ENCODE peak calls at places on chromosomes 11 and 22, in ten cellular contexts. One of them, this sample, is unnamed.

GRCh38 chr22:33986167-33986771 is 66.0 kb upstream of the LARGE1 start:
- DNase-seq in Panc1: no peak
- DNase-seq in ELF-1: no peak
- DNase-seq in effector memory CD4-positive, alpha-beta T cell: no peak
- DNase-seq in fibroblast of lung: no peak
- DNase-seq in stimulated activated CD8-positive, alpha-beta memory T cell treated with anti-CD3 and anti-CD28 coated beads, Interleukin-15, amount 100 ng/mL, for 4 hours: no peak
- DNase-seq in left colon: no peak
- DNase-seq in PC-3: no peak
- DNase-seq in NCI-H82: no peak
- DNase-seq in left lung: no peak
- DNase-seq in this sample: no peak

GRCh38 chr22:26835929-26836528 is 178.6 kb downstream of the MIAT start:
- DNase-seq in Panc1: peak
- DNase-seq in ELF-1: peak
- DNase-seq in effector memory CD4-positive, alpha-beta T cell: no peak
- DNase-seq in fibroblast of lung: no peak
- DNase-seq in stimulated activated CD8-positive, alpha-beta memory T cell treated with anti-CD3 and anti-CD28 coated beads, Interleukin-15, amount 100 ng/mL, for 4 hours: no peak
- DNase-seq in left colon: no peak
- DNase-seq in PC-3: peak
- DNase-seq in NCI-H82: peak
- DNase-seq in left lung: no peak
- DNase-seq in this sample: peak

GRCh38 chr11:77113382-77114088 is 10.9 kb downstream of the OMP start:
- DNase-seq in Panc1: no peak
- DNase-seq in ELF-1: peak
- DNase-seq in effector memory CD4-positive, alpha-beta T cell: no peak
- DNase-seq in fibroblast of lung: peak
- DNase-seq in stimulated activated CD8-positive, alpha-beta memory T cell treated with anti-CD3 and anti-CD28 coated beads, Interleukin-15, amount 100 ng/mL, for 4 hours: no peak
- DNase-seq in left colon: no peak
- DNase-seq in PC-3: peak
- DNase-seq in NCI-H82: peak
- DNase-seq in left lung: no peak
- DNase-seq in this sample: peak

GRCh38 chr22:26589367-26589844 is 526 bp downstream of the TPST2 start:
- DNase-seq in Panc1: no peak
- DNase-seq in ELF-1: no peak
- DNase-seq in effector memory CD4-positive, alpha-beta T cell: no peak
- DNase-seq in fibroblast of lung: peak
- DNase-seq in stimulated activated CD8-positive, alpha-beta memory T cell treated with anti-CD3 and anti-CD28 coated beads, Interleukin-15, amount 100 ng/mL, for 4 hours: no peak
- DNase-seq in left colon: peak
- DNase-seq in PC-3: peak
- DNase-seq in NCI-H82: no peak
- DNase-seq in left lung: peak
- DNase-seq in this sample: peak

GRCh38 chr11:11960687-11961086 is 47.7 kb downstream of the DKK3 start:
- DNase-seq in Panc1: no peak
- DNase-seq in ELF-1: no peak
- DNase-seq in effector memory CD4-positive, alpha-beta T cell: no peak
- DNase-seq in fibroblast of lung: peak
- DNase-seq in stimulated activated CD8-positive, alpha-beta memory T cell treated with anti-CD3 and anti-CD28 coated beads, Interleukin-15, amount 100 ng/mL, for 4 hours: no peak
- DNase-seq in left colon: no peak
- DNase-seq in PC-3: no peak
- DNase-seq in NCI-H82: no peak
- DNase-seq in left lung: no peak
- DNase-seq in this sample: peak

GRCh38 chr11:108432783-108433182 is 34.5 kb downstream of the C11orf65 start:
- DNase-seq in Panc1: no peak
- DNase-seq in ELF-1: peak
- DNase-seq in effector memory CD4-positive, alpha-beta T cell: no peak
- DNase-seq in fibroblast of lung: peak
- DNase-seq in stimulated activated CD8-positive, alpha-beta memory T cell treated with anti-CD3 and anti-CD28 coated beads, Interleukin-15, amount 100 ng/mL, for 4 hours: no peak
- DNase-seq in left colon: no peak
- DNase-seq in PC-3: peak
- DNase-seq in NCI-H82: no peak
- DNase-seq in left lung: no peak
- DNase-seq in this sample: no peak

GRCh38 chr11:112597290-112597689 is 336.6 kb upstream of the PLET1 start:
- DNase-seq in Panc1: no peak
- DNase-seq in ELF-1: no peak
- DNase-seq in effector memory CD4-positive, alpha-beta T cell: no peak
- DNase-seq in fibroblast of lung: no peak
- DNase-seq in stimulated activated CD8-positive, alpha-beta memory T cell treated with anti-CD3 and anti-CD28 coated beads, Interleukin-15, amount 100 ng/mL, for 4 hours: no peak
- DNase-seq in left colon: no peak
- DNase-seq in PC-3: no peak
- DNase-seq in NCI-H82: no peak
- DNase-seq in left lung: no peak
- DNase-seq in this sample: no peak

GRCh38 chr22:49307870-49308269 is 519.8 kb downstream of the BRD1 start:
- DNase-seq in Panc1: no peak
- DNase-seq in ELF-1: no peak
- DNase-seq in effector memory CD4-positive, alpha-beta T cell: no peak
- DNase-seq in fibroblast of lung: no peak
- DNase-seq in stimulated activated CD8-positive, alpha-beta memory T cell treated with anti-CD3 and anti-CD28 coated beads, Interleukin-15, amount 100 ng/mL, for 4 hours: no peak
- DNase-seq in left colon: peak
- DNase-seq in PC-3: no peak
- DNase-seq in NCI-H82: no peak
- DNase-seq in left lung: peak
- DNase-seq in this sample: no peak

GRCh38 chr11:119787074-119787461 is 58.1 kb upstream of the NECTIN1 start:
- DNase-seq in Panc1: no peak
- DNase-seq in ELF-1: no peak
- DNase-seq in effector memory CD4-positive, alpha-beta T cell: no peak
- DNase-seq in fibroblast of lung: no peak
- DNase-seq in stimulated activated CD8-positive, alpha-beta memory T cell treated with anti-CD3 and anti-CD28 coated beads, Interleukin-15, amount 100 ng/mL, for 4 hours: no peak
- DNase-seq in left colon: no peak
- DNase-seq in PC-3: no peak
- DNase-seq in NCI-H82: peak
- DNase-seq in left lung: no peak
- DNase-seq in this sample: no peak

GRCh38 chr22:39567135-39567946 is 3.2 kb upstream of the CACNA1I start:
- DNase-seq in Panc1: no peak
- DNase-seq in ELF-1: no peak
- DNase-seq in effector memory CD4-positive, alpha-beta T cell: no peak
- DNase-seq in fibroblast of lung: no peak
- DNase-seq in stimulated activated CD8-positive, alpha-beta memory T cell treated with anti-CD3 and anti-CD28 coated beads, Interleukin-15, amount 100 ng/mL, for 4 hours: no peak
- DNase-seq in left colon: no peak
- DNase-seq in PC-3: no peak
- DNase-seq in NCI-H82: no peak
- DNase-seq in left lung: no peak
- DNase-seq in this sample: peak

GRCh38 chr11:134558916-134559616 is 147.0 kb upstream of the B3GAT1 start:
- DNase-seq in Panc1: no peak
- DNase-seq in ELF-1: no peak
- DNase-seq in effector memory CD4-positive, alpha-beta T cell: no peak
- DNase-seq in fibroblast of lung: no peak
- DNase-seq in stimulated activated CD8-positive, alpha-beta memory T cell treated with anti-CD3 and anti-CD28 coated beads, Interleukin-15, amount 100 ng/mL, for 4 hours: no peak
- DNase-seq in left colon: no peak
- DNase-seq in PC-3: no peak
- DNase-seq in NCI-H82: no peak
- DNase-seq in left lung: no peak
- DNase-seq in this sample: no peak

GRCh38 chr22:32830473-32830872 is 29.0 kb downstream of the TIMP3 start:
- DNase-seq in Panc1: no peak
- DNase-seq in ELF-1: peak
- DNase-seq in effector memory CD4-positive, alpha-beta T cell: no peak
- DNase-seq in fibroblast of lung: no peak
- DNase-seq in stimulated activated CD8-positive, alpha-beta memory T cell treated with anti-CD3 and anti-CD28 coated beads, Interleukin-15, amount 100 ng/mL, for 4 hours: no peak
- DNase-seq in left colon: no peak
- DNase-seq in PC-3: no peak
- DNase-seq in NCI-H82: no peak
- DNase-seq in left lung: no peak
- DNase-seq in this sample: no peak

GRCh38 chr11:4539603-4540219 is 5.3 kb upstream of the OR52M1 start:
- DNase-seq in Panc1: peak
- DNase-seq in ELF-1: peak
- DNase-seq in effector memory CD4-positive, alpha-beta T cell: peak
- DNase-seq in fibroblast of lung: peak
- DNase-seq in stimulated activated CD8-positive, alpha-beta memory T cell treated with anti-CD3 and anti-CD28 coated beads, Interleukin-15, amount 100 ng/mL, for 4 hours: no peak
- DNase-seq in left colon: no peak
- DNase-seq in PC-3: peak
- DNase-seq in NCI-H82: peak
- DNase-seq in left lung: peak
- DNase-seq in this sample: peak

GRCh38 chr11:47583844-47584243 is 2.6 kb upstream of the FAM180B start:
- DNase-seq in Panc1: no peak
- DNase-seq in ELF-1: no peak
- DNase-seq in effector memory CD4-positive, alpha-beta T cell: no peak
- DNase-seq in fibroblast of lung: no peak
- DNase-seq in stimulated activated CD8-positive, alpha-beta memory T cell treated with anti-CD3 and anti-CD28 coated beads, Interleukin-15, amount 100 ng/mL, for 4 hours: no peak
- DNase-seq in left colon: no peak
- DNase-seq in PC-3: no peak
- DNase-seq in NCI-H82: no peak
- DNase-seq in left lung: no peak
- DNase-seq in this sample: no peak